ENCODE peak calls at places on chromosomes 13 and 19, in seven cellular contexts. S is adrenal gland, X is testis, A is mammary epithelial cell, P is right lobe of liver, Y is psoas muscle, Z is body of pancreas. J is an unnamed sample. For H3K36me3, the result is how much of the 10 kb centered on the place peaks cover.

GRCh38 chr13:22945321-22946226 is 235.2 kb upstream of the SGCG start:
- DNase-seq in Y (no peak), A (no peak), S (no peak), Z (no peak), P (no peak), X (no peak), J (no peak)

GRCh38 chr13:113853518-113854237 is 10.2 kb downstream of the GAS6 start:
- DNase-seq in Y (no peak), A (no peak), S (peak), P (no peak), Z (no peak), X (peak), J (no peak)

GRCh38 chr13:102768914-102769313 is 4.7 kb downstream of the TEX30 start:
- DNase-seq in Y (no peak), Z (no peak), S (no peak), X (no peak), P (no peak), A (no peak), J (no peak)

GRCh38 chr13:52925221-52925620 is 76.8 kb upstream of the PCDH8 start:
- DNase-seq in X (no peak), P (no peak), Y (peak), Z (no peak), A (no peak), S (no peak), J (peak)

GRCh38 chr19:55581145-55581827 is 638 bp upstream of the ZNF579 start:
- DNase-seq in X (peak), A (no peak), P (no peak), S (no peak), Y (no peak), Z (no peak), J (no peak)

GRCh38 chr19:4266253-4267000 is 12.6 kb upstream of the SHD start:
- DNase-seq in Z (no peak), P (no peak), A (no peak), S (no peak), X (no peak), Y (no peak), J (no peak)

GRCh38 chr19:4550018-4550417 is 9.5 kb downstream of the SEMA6B start:
- DNase-seq in P (no peak), Y (no peak), X (no peak), Z (no peak), S (no peak), A (no peak), J (no peak)

GRCh38 chr13:31234729-31235128 is 35.0 kb downstream of the B3GLCT start:
- DNase-seq in X (no peak), P (no peak), Z (no peak), A (no peak), Y (no peak), S (no peak), J (peak)

GRCh38 chr19:28596561-28597071 is 616.3 kb downstream of the UQCRFS1 start:
- DNase-seq in S (no peak), X (no peak), Z (peak), A (no peak), P (no peak), Y (no peak), J (no peak)

GRCh38 chr13:92716749-92717148 is 509.9 kb upstream of the GPC6 start:
- DNase-seq in A (peak), Y (no peak), S (no peak), P (no peak), Z (no peak), X (no peak), J (peak)

GRCh38 chr19:28731113-28731512 is 481.8 kb downstream of the UQCRFS1 start:
- DNase-seq in P (no peak), Y (no peak), Z (no peak), A (no peak), X (no peak), S (no peak), J (no peak)

GRCh38 chr19:40355975-40356680 is 7.6 kb downstream of the PLD3 start:
- DNase-seq in Y (no peak), S (no peak), Z (no peak), X (no peak), A (no peak), P (no peak), J (no peak)

GRCh38 chr19:38880882-38881609 is 3.0 kb upstream of the RINL start:
- DNase-seq in X (no peak), P (no peak), Y (no peak), Z (no peak), A (no peak), S (no peak), J (no peak)

GRCh38 chr19:38877781-38878574 is at the start of gene RINL:
- DNase-seq in A (no peak), S (no peak), X (no peak), Y (no peak), P (peak), Z (peak), J (peak)

GRCh38 chr19:38880076-38880881 is 2.2 kb upstream of the RINL start:
- DNase-seq in S (no peak), Z (no peak), Y (no peak), A (no peak), X (no peak), P (no peak), J (no peak)

GRCh38 chr19:38879400-38879751 is 1.3 kb upstream of the RINL start:
- DNase-seq in Y (no peak), P (no peak), S (no peak), Z (no peak), A (no peak), X (no peak), J (no peak)

DNA sequence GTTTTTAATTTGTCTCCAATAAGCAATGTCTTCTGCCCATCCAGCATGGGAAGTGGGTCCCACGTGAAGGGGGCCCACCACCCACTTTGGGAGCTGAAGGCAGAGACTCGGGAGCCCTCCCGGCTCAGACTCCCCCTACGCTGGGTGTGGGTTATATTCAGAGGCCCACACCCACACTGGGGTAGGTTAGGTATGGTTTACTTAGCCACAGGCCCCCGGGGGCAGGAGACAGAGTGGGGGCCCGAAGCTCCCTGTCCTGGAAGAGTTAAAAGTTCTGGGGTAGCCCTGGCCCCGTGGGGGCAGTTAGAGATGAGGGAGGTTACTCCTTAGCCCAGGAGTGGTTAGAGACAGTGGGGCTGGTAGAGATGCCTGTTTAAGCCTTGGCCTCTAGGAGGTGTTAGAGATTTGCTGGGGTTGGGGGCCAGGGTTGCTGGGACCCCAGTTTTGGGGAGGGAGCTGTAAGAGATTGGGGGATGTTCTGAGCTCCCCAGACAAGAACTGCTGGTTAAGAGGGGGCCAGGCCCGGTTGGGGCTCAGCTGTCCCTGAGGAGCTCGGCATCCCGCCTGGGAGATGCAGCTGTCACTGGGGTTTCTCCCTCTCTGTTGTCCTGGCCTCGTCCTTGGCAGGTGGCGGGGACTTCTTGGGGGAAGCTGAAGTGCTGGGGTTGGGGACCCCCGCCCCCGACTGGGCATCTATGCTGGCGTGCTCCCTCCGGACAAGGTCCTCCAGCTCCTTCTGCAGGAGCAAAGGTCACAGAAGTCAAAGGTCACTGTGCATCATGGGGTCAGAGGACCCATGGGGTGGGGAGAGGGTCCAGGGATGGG is 712 bp upstream of the RINL start:
- DNase-seq in A (no peak), Z (no peak), P (no peak), X (no peak), S (no peak), Y (no peak), J (no peak)
- TF ChIP-seq CTCF in A (no peak), Z (no peak), P (no peak), X (no peak), S (no peak), Y (no peak), J (peak)

GRCh38 chr13:98014766-98015165 is 61.3 kb downstream of the IPO5 start:
- DNase-seq in X (no peak), P (no peak), Z (no peak), A (peak), S (no peak), Y (no peak), J (peak)
- H3K36me3 ChIP-seq in X (under half), P (half or more), Z (under half), A (half or more), S (half or more), Y (half or more), J (under half)

GRCh38 chr13:29849071-29849541 is 1.3 kb downstream of the UBL3 start:
- DNase-seq in Y (no peak), Z (peak), A (peak), P (no peak), S (peak), X (peak), J (peak)

GRCh38 chr13:29846475-29847256 is 3.8 kb downstream of the UBL3 start:
- DNase-seq in S (no peak), A (no peak), Y (no peak), X (no peak), P (no peak), Z (no peak), J (no peak)

GRCh38 chr13:29847501-29847983 is 2.9 kb downstream of the UBL3 start:
- DNase-seq in X (peak), Z (peak), P (no peak), S (peak), Y (no peak), A (peak), J (peak)

GRCh38 chr13:29844441-29844840 is 6.0 kb downstream of the UBL3 start:
- DNase-seq in Z (no peak), S (no peak), X (no peak), P (no peak), A (no peak), Y (no peak), J (no peak)

DNA sequence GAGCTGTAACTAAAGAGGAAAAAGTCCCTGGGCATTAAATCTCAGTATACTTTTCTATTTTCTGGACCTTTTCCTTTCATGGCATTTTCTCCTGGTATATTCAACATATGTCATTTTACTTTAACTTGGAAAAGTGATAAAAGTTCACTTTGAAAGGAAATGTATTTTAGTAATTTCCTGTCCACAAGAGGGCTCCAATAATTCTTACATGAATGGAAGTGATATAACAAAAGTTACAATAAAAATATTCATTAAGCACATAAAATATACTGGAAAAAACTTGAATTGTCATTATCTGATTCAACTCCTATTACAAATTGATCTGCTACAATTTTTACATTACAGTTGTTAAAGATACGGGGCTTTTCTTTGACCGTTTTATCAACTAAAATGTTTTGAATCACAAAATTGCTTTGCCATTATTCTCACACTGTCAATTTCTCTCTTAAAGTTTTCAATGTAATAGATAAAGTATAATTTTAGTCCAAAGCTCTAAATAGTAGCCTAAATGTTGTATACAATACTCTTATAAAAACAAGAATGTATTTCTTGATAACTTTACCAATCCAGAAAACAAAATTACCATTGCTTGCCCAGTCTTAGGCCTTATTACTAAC is 4.9 kb downstream of the UBL3 start:
- DNase-seq in X (no peak), Z (no peak), S (no peak), A (no peak), P (no peak), Y (no peak), J (no peak)
- H3K4me3 ChIP-seq in X (no peak), Z (no peak), S (no peak), A (peak), P (no peak), Y (peak), J (no peak)

GRCh38 chr19:49939721-49940481 is 10.6 kb upstream of the NUP62 start:
- DNase-seq in X (no peak), Y (no peak), Z (no peak), S (no peak), A (no peak), P (no peak), J (no peak)
- TF ChIP-seq CTCF in X (no peak), Y (no peak), Z (no peak), S (no peak), A (no peak), P (no peak), J (no peak)

DNA sequence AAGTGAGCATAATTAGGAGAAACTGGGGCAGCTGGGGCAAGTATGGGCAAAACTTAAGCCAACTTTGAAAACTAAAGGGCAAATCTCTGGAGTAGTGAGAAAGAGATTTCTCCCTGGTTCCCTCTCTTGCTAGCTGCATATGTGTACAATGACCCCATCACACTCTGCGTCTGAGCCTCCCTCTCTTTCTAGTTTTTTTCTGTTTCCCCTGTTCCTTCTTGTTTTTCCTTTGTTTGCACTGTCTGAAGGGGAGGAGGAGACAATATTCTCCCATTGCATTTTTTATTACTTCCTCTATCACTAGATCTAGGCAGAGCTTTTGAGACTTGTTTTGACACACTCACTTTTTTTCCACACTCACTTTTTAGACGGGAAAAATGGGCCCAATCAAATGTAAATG is 11.2 kb upstream of the CLDN10 start:
- DNase-seq in S (no peak), Y (no peak), X (no peak), Z (no peak), P (no peak), A (no peak), J (no peak)
- H3K36me3 ChIP-seq in S (under half), Y (under half), X (under half), Z (under half), P (under half), A (under half), J (under half)

DNA sequence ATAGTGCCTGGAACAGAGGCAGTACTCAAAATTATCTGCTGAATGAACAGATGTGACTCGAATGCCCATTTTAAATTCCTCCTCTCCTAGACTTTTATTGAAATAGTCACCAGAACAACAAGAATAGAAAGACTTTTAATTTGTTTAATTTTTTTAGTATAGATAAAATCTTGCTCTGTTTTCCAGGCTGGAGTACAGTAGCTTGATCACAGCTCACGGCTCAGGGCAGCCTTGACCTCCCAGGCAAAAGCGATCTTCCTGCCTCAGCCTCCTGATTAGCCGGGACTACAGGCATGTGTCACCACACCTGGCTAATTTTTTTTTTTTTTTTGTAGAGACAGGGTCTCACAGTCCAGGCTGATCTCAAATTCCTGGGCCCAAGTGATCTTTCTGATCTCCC is 120.9 kb upstream of the FREM2 start:
- DNase-seq in Y (no peak), P (no peak), X (no peak), Z (no peak), A (no peak), S (no peak), J (no peak)
- H3K4me3 ChIP-seq in Y (no peak), P (no peak), X (no peak), Z (no peak), A (no peak), S (no peak), J (no peak)

GRCh38 chr19:11239377-11240000 is at the start of gene ANGPTL8:
- DNase-seq in Z (no peak), S (no peak), Y (no peak), X (no peak), A (no peak), P (peak), J (no peak)

GRCh38 chr19:11236324-11237301 is 2.8 kb upstream of the ANGPTL8 start:
- DNase-seq in X (no peak), P (peak), Z (no peak), Y (no peak), S (no peak), A (no peak), J (no peak)

GRCh38 chr19:11238041-11238440 is 1.4 kb upstream of the ANGPTL8 start:
- DNase-seq in A (no peak), Z (no peak), Y (no peak), X (no peak), P (peak), S (no peak), J (no peak)

GRCh38 chr19:11238781-11239376 is 540 bp upstream of the ANGPTL8 start:
- DNase-seq in X (no peak), S (no peak), P (peak), Y (no peak), A (no peak), Z (no peak), J (no peak)

GRCh38 chr19:11237321-11237720 is 2.1 kb upstream of the ANGPTL8 start:
- DNase-seq in Y (no peak), P (peak), S (no peak), A (no peak), X (no peak), Z (no peak), J (no peak)
- TF ChIP-seq CTCF in Y (no peak), P (no peak), S (no peak), A (no peak), X (no peak), Z (no peak), J (no peak)

GRCh38 chr19:13762635-13763235 is 1.6 kb upstream of the MRI1 start:
- DNase-seq in P (peak), S (no peak), X (peak), Y (no peak), Z (no peak), A (no peak), J (no peak)

GRCh38 chr19:13763300-13763699 is 1.0 kb upstream of the MRI1 start:
- DNase-seq in P (no peak), X (no peak), A (no peak), Z (no peak), Y (no peak), S (no peak), J (no peak)

GRCh38 chr19:13765395-13766094 is 1.2 kb downstream of the MRI1 start:
- DNase-seq in A (no peak), Y (no peak), S (no peak), X (no peak), P (no peak), Z (no peak), J (no peak)

GRCh38 chr19:13764821-13765394 is 586 bp downstream of the MRI1 start:
- DNase-seq in S (no peak), Y (peak), Z (peak), A (no peak), X (no peak), P (no peak), J (no peak)

GRCh38 chr19:13764101-13764807 is at the start of gene MRI1:
- DNase-seq in S (peak), Z (peak), A (peak), X (peak), Y (peak), P (peak), J (no peak)
- H3K36me3 ChIP-seq in S (half or more), Z (under half), A (under half), X (under half), Y (half or more), P (under half), J (under half)